ENCODE peak calls at places on chromosomes 3 and 15, in five cellular contexts. H is AML-193; T is T-cell; I is activated CD8-positive, alpha-beta T cell treated with anti-CD3 and anti-CD28 coated beads for 36 hours; M is aorta. E is an unnamed sample.
A peak's percentile ranks its signal among the peaks of the same experiment; 100 is the strongest.

GRCh38 chr15:62494144-62494543 is 329.1 kb upstream of the C2CD4B start:
- DNase-seq in H (no peak), T (no peak), I (no peak), M (no peak), E (no peak)

GRCh38 chr3:51678685-51679084 is 7.6 kb downstream of the TEX264 start:
- DNase-seq in H (no peak), T (no peak), I (no peak), M (no peak), E (no peak)

GRCh38 chr15:66842710-66843441 is 140.8 kb downstream of the SMAD6 start:
- DNase-seq in H (peak; percentile 64), T (no peak), I (no peak), M (peak; percentile 88), E (no peak)

GRCh38 chr15:90519688-90520087 is 10.0 kb upstream of the CRTC3 start:
- DNase-seq in H (no peak), T (no peak), I (no peak), M (no peak), E (no peak)

GRCh38 chr3:108822167-108822897 is at the start of gene TRAT1:
- DNase-seq in H (no peak), T (no peak), I (no peak), M (no peak), E (no peak)

GRCh38 chr3:127417709-127418559 is 130.1 kb upstream of the PRR20G start:
- DNase-seq in H (no peak), T (no peak), I (no peak), M (peak; percentile 55), E (no peak)

GRCh38 chr3:154701055-154701454 is 271.1 kb upstream of the GPR149 start:
- DNase-seq in H (no peak), T (no peak), I (no peak), M (no peak), E (no peak)

GRCh38 chr3:196528639-196529233 is 13.6 kb upstream of the SMCO1 start:
- DNase-seq in H (peak; percentile 66), T (peak; percentile 64), I (peak; percentile 86), M (peak; percentile 75), E (peak; percentile 68)

GRCh38 chr3:65776494-65776893 is 262.2 kb downstream of the MAGI1 start:
- DNase-seq in H (no peak), T (no peak), I (no peak), M (no peak), E (no peak)

GRCh38 chr3:169041677-169042171 is 621.8 kb downstream of the MECOM start:
- DNase-seq in H (peak; percentile 45), T (no peak), I (no peak), M (no peak), E (no peak)

GRCh38 chr3:25293736-25294135 is 134.3 kb upstream of the RARB start:
- DNase-seq in H (no peak), T (no peak), I (no peak), M (no peak), E (no peak)

GRCh38 chr3:46565607-46566039 is 479 bp downstream of the LRRC2 start:
- DNase-seq in H (no peak), T (no peak), I (no peak), M (no peak), E (no peak)

GRCh38 chr15:25609371-25609770 is 170.5 kb upstream of the UBE3A start:
- DNase-seq in H (no peak), T (no peak), I (no peak), M (no peak), E (no peak)

GRCh38 chr3:124951511-124952390 is 17.2 kb upstream of the MUC13 start:
- DNase-seq in H (no peak), T (no peak), I (no peak), M (no peak), E (no peak)

GRCh38 chr3:25727316-25727715 is 55.9 kb downstream of the NGLY1 start:
- DNase-seq in H (no peak), T (no peak), I (no peak), M (no peak), E (no peak)

GRCh38 chr3:150149651-150150051 is 179.0 kb upstream of the PFN2 start:
- DNase-seq in H (no peak), T (no peak), I (no peak), M (no peak), E (no peak)

GRCh38 chr3:128726691-128727031 is 678 bp downstream of the RAB7A start:
- DNase-seq in H (no peak), T (no peak), I (peak; percentile 76), M (peak; percentile 82), E (peak; percentile 12)